ENCODE peak calls at places on chromosomes 11 and 22, in six cellular contexts. L, O, D, Z, A and F are unnamed samples.

GRCh38 chr11:34654491-34655334 is 33.8 kb downstream of the EHF start:
- DNase-seq in L (peak; percentile 81), O (peak; percentile 74), D (no peak), Z (peak; percentile 75), A (peak; percentile 87), F (peak; percentile 97)

GRCh38 chr11:69080361-69080973 is 31.7 kb downstream of the TPCN2 start:
- DNase-seq in L (no peak), O (no peak), D (no peak), Z (peak; percentile 55), A (no peak), F (no peak)

GRCh38 chr11:17599460-17599925 is 52.4 kb downstream of the OTOG start:
- DNase-seq in L (no peak), O (peak; percentile 23), D (no peak), Z (no peak), A (no peak), F (no peak)

GRCh38 chr11:131684111-131685060 is 314.0 kb downstream of the NTM start:
- DNase-seq in L (no peak), O (no peak), D (no peak), Z (no peak), A (no peak), F (no peak)

GRCh38 chr11:1330473-1330872 is 21.0 kb upstream of the TOLLIP start:
- DNase-seq in L (no peak), O (no peak), D (no peak), Z (no peak), A (no peak), F (no peak)

GRCh38 chr11:31262761-31263160 is 106.8 kb downstream of the DCDC1 start:
- DNase-seq in L (no peak), O (no peak), D (no peak), Z (no peak), A (no peak), F (no peak)

GRCh38 chr22:23110922-23111527 is 30.8 kb downstream of the RSPH14 start:
- DNase-seq in L (no peak), O (no peak), D (no peak), Z (no peak), A (no peak), F (no peak)

GRCh38 chr11:5507586-5508305 is 2.0 kb downstream of the UBQLN3 start:
- DNase-seq in L (no peak), O (no peak), D (no peak), Z (no peak), A (no peak), F (no peak)

GRCh38 chr22:35379146-35379993 is 1.5 kb upstream of the HMOX1 start:
- DNase-seq in L (no peak), O (no peak), D (no peak), Z (no peak), A (no peak), F (no peak)

GRCh38 chr11:122697636-122698167 is 42.2 kb downstream of the UBASH3B start:
- DNase-seq in L (no peak), O (no peak), D (no peak), Z (no peak), A (no peak), F (no peak)

GRCh38 chr11:316891-317291 is 3.1 kb downstream of the IFITM1 start:
- DNase-seq in L (no peak), O (no peak), D (no peak), Z (no peak), A (no peak), F (no peak)

GRCh38 chr22:31400023-31400397 is 606 bp downstream of the DRG1 start:
- DNase-seq in L (no peak), O (no peak), D (peak; percentile 73), Z (no peak), A (no peak), F (no peak)

GRCh38 chr22:46738961-46739870 is 1.2 kb upstream of the CERK start:
- DNase-seq in L (peak; percentile 81), O (peak; percentile 73), D (peak; percentile 36), Z (no peak), A (no peak), F (peak; percentile 79)

GRCh38 chr11:117723625-117724024 is 73.4 kb downstream of the DSCAML1 start:
- DNase-seq in L (no peak), O (no peak), D (no peak), Z (no peak), A (no peak), F (no peak)

GRCh38 chr11:33735166-33735425 is 1.1 kb downstream of the CD59 start:
- DNase-seq in L (no peak), O (no peak), D (peak; percentile 36), Z (no peak), A (no peak), F (no peak)

GRCh38 chr11:10931761-10932700 is 74.2 kb upstream of the ZBED5 start:
- DNase-seq in L (no peak), O (no peak), D (peak; percentile 17), Z (peak; percentile 75), A (peak; percentile 54), F (no peak)

GRCh38 chr22:31737932-31738331 is 12.0 kb downstream of the PRR14L start:
- DNase-seq in L (no peak), O (no peak), D (no peak), Z (no peak), A (no peak), F (no peak)

GRCh38 chr11:61691378-61692156 is 11.4 kb downstream of the DAGLA start:
- DNase-seq in L (no peak), O (no peak), D (peak; percentile 52), Z (no peak), A (no peak), F (no peak)

GRCh38 chr22:44147821-44148574 is 32.7 kb upstream of the PARVG start:
- DNase-seq in L (no peak), O (no peak), D (peak; percentile 66), Z (peak; percentile 53), A (no peak), F (no peak)

GRCh38 chr11:13760115-13760514 is 91.6 kb downstream of the FAR1 start:
- DNase-seq in L (no peak), O (no peak), D (no peak), Z (no peak), A (no peak), F (no peak)

GRCh38 chr22:43066134-43066533 is 23.1 kb downstream of the TTLL1 start:
- DNase-seq in L (no peak), O (no peak), D (no peak), Z (no peak), A (no peak), F (no peak)

GRCh38 chr22:23363683-23364082 is 183.4 kb downstream of the BCR start:
- DNase-seq in L (no peak), O (no peak), D (no peak), Z (no peak), A (no peak), F (no peak)

DNA sequence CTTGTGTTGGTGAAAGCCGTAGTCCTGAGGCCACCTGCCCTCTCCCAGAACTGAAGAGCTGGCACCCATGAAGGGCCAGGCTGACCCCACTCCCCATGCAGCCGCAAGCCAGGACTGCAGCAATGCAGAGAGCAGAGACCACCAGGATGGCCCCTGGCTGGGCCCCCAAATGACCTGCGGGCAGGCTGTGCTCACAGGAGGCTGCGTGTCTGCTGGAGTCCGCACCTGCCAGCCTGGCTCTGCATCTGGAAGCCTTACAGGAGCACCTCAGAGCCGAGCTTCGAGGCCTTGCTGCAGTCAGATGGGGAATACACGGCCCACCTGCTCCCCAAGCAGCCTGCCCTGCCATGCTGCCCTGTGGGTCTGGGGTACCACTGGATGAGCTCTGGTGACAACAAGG is 1336.8 kb downstream of the TBC1D22A start:
- DNase-seq in L (no peak), O (peak; percentile 20), D (no peak), Z (no peak), A (no peak), F (no peak)
- H3K4me1 ChIP-seq in L (no peaks in the 10 kb centered on the region), O (peaks cover 4% of the 10 kb centered on the region), D (no peaks in the 10 kb centered on the region), Z (no peaks in the 10 kb centered on the region), A (no peaks in the 10 kb centered on the region), F (no peaks in the 10 kb centered on the region)

DNA sequence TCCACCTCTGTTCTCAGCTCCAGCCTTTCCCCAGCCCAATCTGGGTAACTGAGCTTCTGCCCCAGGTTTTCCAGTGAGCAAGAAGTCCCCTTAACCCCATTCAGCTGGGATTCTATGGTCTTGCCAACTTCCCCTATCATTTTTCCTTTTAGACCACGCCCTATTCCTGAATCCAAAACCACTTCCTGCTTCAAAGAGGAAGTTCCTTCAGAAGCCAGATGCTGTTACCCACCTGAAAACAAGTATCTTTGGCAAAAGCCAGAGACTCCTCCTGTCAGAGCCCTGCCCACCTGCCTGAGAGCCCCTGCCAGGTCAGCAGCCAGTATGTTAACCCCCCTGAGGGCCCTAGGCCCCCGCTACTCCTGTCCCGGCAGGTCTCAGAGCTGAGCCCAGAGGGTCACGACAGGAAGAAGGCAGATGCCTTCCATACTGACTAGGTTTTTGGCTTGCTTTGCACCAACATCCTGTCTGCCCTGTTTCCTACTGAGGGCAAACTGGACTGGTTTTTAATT is 20.3 kb upstream of the MICAL2 start:
- DNase-seq in L (peak; percentile 54), O (no peak), D (no peak), Z (no peak), A (peak; percentile 54), F (no peak)
- H3K4me1 ChIP-seq in L (peaks cover 48% of the 10 kb centered on the region), O (peaks cover 79% of the 10 kb centered on the region), D (peaks cover 25% of the 10 kb centered on the region), Z (peaks cover 35% of the 10 kb centered on the region), A (peaks cover 75% of the 10 kb centered on the region), F (peaks cover 37% of the 10 kb centered on the region)

GRCh38 chr11:76212086-76213035 is 6.1 kb upstream of the WNT11 start:
- DNase-seq in L (no peak), O (no peak), D (no peak), Z (no peak), A (peak; percentile 19), F (no peak)
- H3K4me1 ChIP-seq in L (peaks cover 4% of the 10 kb centered on the region), O (peaks cover 39% of the 10 kb centered on the region), D (peaks cover 29% of the 10 kb centered on the region), Z (peaks cover 17% of the 10 kb centered on the region), A (peaks cover 34% of the 10 kb centered on the region), F (peaks cover 10% of the 10 kb centered on the region)

GRCh38 chr22:20023214-20023613 is 2.3 kb downstream of the TANGO2 start:
- DNase-seq in L (no peak), O (no peak), D (no peak), Z (no peak), A (no peak), F (no peak)
- H3K4me1 ChIP-seq in L (peaks cover 3% of the 10 kb centered on the region), O (peaks cover 38% of the 10 kb centered on the region), D (peaks cover 6% of the 10 kb centered on the region), Z (peaks cover 12% of the 10 kb centered on the region), A (peaks cover 28% of the 10 kb centered on the region), F (peaks cover 26% of the 10 kb centered on the region)

GRCh38 chr11:134363161-134363560 is 31.4 kb downstream of the GLB1L2 start:
- DNase-seq in L (no peak), O (no peak), D (no peak), Z (peak; percentile 19), A (peak; percentile 30), F (no peak)
- H3K4me1 ChIP-seq in L (no peaks in the 10 kb centered on the region), O (peaks cover 10% of the 10 kb centered on the region), D (no peaks in the 10 kb centered on the region), Z (no peaks in the 10 kb centered on the region), A (peaks cover 6% of the 10 kb centered on the region), F (no peaks in the 10 kb centered on the region)

DNA sequence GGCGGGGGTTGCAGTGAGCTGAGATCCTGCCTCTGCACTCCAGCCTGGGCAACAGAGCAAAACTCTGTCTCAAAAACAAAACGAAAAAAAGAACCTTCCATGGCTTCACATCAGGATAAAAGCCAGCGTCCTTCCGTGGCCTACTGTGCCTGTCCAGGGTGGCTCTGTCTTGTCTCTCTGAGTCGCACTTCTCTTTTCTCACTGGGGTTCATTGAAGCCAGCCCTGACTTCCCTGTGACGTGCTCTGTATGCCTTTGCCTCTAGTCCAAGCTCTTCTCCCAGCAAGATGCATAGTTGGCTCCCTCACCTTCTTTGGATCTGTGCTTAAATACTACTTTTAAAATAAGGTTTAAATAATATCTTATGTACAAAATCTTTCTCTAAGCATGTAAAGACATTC is 11.6 kb downstream of the ATXN10 start:
- DNase-seq in L (no peak), O (no peak), D (no peak), Z (no peak), A (no peak), F (no peak)
- H3K4me1 ChIP-seq in L (peaks cover 19% of the 10 kb centered on the region), O (peaks cover 72% of the 10 kb centered on the region), D (no peaks in the 10 kb centered on the region), Z (peaks cover 23% of the 10 kb centered on the region), A (peaks cover 66% of the 10 kb centered on the region), F (peaks cover 43% of the 10 kb centered on the region)